ENCODE peak calls at places on chromosomes 16 and 17, in ten cellular contexts. L is fibroblast of mammary gland; D is stimulated activated CD4-positive, alpha-beta T cell treated with anti-CD3 and anti-CD28 coated beads, Interleukin-1b, Interleukin-23, amount 100 ng/mL, for 24 hours; M is foreskin fibroblast; K is aorta; O is mesothelial cell of epicardium; T is IMR-90; J is AG10803; E is cardiac septum; H is GM23338. V is an unnamed sample.

GRCh38 chr16:83968483-83968865 is 430 bp downstream of the NECAB2 start:
- DNase-seq in L (no peak), D (no peak), M (peak; percentile 23), K (no peak), O (no peak), T (no peak), J (no peak), E (no peak), H (no peak), V (no peak)

GRCh38 chr16:13708361-13708760 is 211.6 kb upstream of the ERCC4 start:
- DNase-seq in L (no peak), D (no peak), M (no peak), K (no peak), O (no peak), T (no peak), J (no peak), E (no peak), H (no peak), V (no peak)

GRCh38 chr16:84530590-84530989 is 26.1 kb upstream of the MEAK7 start:
- DNase-seq in L (no peak), D (no peak), M (no peak), K (no peak), O (no peak), T (no peak), J (no peak), E (no peak), H (no peak), V (no peak)

GRCh38 chr17:42937712-42938596 is 26.3 kb downstream of the AARSD1 start:
- DNase-seq in L (peak; percentile 66), D (no peak), M (peak; percentile 83), K (no peak), O (no peak), T (peak; percentile 64), J (peak; percentile 64), E (no peak), H (peak; percentile 89), V (peak; percentile 41)

GRCh38 chr17:63973930-63974593 is 1.3 kb upstream of the SCN4A start:
- DNase-seq in L (peak; percentile 29), D (no peak), M (peak; percentile 58), K (no peak), O (no peak), T (peak; percentile 21), J (peak; percentile 28), E (no peak), H (no peak), V (no peak)

GRCh38 chr16:525520-526180 is 1.9 kb upstream of the CAPN15 start:
- DNase-seq in L (peak; percentile 91), D (peak; percentile 41), M (peak; percentile 91), K (no peak), O (no peak), T (peak; percentile 92), J (peak; percentile 82), E (no peak), H (no peak), V (peak; percentile 62)

GRCh38 chr17:59954856-59955255 is 9.7 kb downstream of the RNFT1 start:
- DNase-seq in L (no peak), D (no peak), M (no peak), K (no peak), O (no peak), T (no peak), J (no peak), E (no peak), H (no peak), V (no peak)

GRCh38 chr16:72935896-72936295 is 112.0 kb downstream of the ZFHX3 start:
- DNase-seq in L (peak; percentile 18), D (no peak), M (no peak), K (no peak), O (no peak), T (no peak), J (no peak), E (peak; percentile 59), H (no peak), V (no peak)

GRCh38 chr16:81493755-81494433 is 49.3 kb downstream of the CMIP start:
- DNase-seq in L (peak; percentile 92), D (no peak), M (peak; percentile 94), K (peak; percentile 78), O (no peak), T (peak; percentile 94), J (peak; percentile 73), E (no peak), H (no peak), V (no peak)